ENCODE peak calls at places on chromosomes 3 and 15, in four cellular contexts. One of them, this sample, is unnamed. For H3K4me1, the result is how much of the 10 kb centered on the place peaks cover.

GRCh38 chr15:76235186-76235826 is 76.0 kb downstream of the ETFA start:
- DNase-seq in uterus: no peak
- DNase-seq in Peyer's patch: no peak
- DNase-seq in breast epithelium: no peak
- DNase-seq in this sample: no peak

GRCh38 chr3:140160553-140160952 is 225.6 kb downstream of the CLSTN2 start:
- DNase-seq in breast epithelium: no peak
- DNase-seq in uterus: no peak
- DNase-seq in Peyer's patch: no peak
- DNase-seq in this sample: no peak

GRCh38 chr3:31953091-31953490 is 28.0 kb downstream of the OSBPL10 start:
- DNase-seq in breast epithelium: no peak
- DNase-seq in Peyer's patch: peak
- DNase-seq in uterus: no peak
- DNase-seq in this sample: no peak

GRCh38 chr3:14275962-14276909 is 97.6 kb downstream of the LSM3 start:
- DNase-seq in Peyer's patch: no peak
- DNase-seq in uterus: no peak
- DNase-seq in breast epithelium: no peak
- DNase-seq in this sample: peak

GRCh38 chr15:47404877-47405276 is 312.4 kb upstream of the SEMA6D start:
- DNase-seq in uterus: no peak
- DNase-seq in breast epithelium: no peak
- DNase-seq in Peyer's patch: no peak
- DNase-seq in this sample: no peak

GRCh38 chr3:59017617-59017984 is 32.2 kb downstream of the CFAP20DC start:
- DNase-seq in uterus: no peak
- DNase-seq in Peyer's patch: no peak
- DNase-seq in breast epithelium: no peak
- DNase-seq in this sample: no peak

GRCh38 chr15:69074011-69074842 is 59.7 kb downstream of the NOX5 start:
- DNase-seq in Peyer's patch: peak
- DNase-seq in uterus: peak
- DNase-seq in breast epithelium: peak
- DNase-seq in this sample: peak

GRCh38 chr3:196287066-196287404 is 491 bp downstream of the PCYT1A start:
- DNase-seq in breast epithelium: no peak
- DNase-seq in Peyer's patch: no peak
- DNase-seq in uterus: peak
- DNase-seq in this sample: no peak

GRCh38 chr3:114290911-114291901 is 2.6 kb upstream of the TIGIT start:
- DNase-seq in uterus: peak
- DNase-seq in Peyer's patch: peak
- DNase-seq in breast epithelium: peak
- DNase-seq in this sample: peak

GRCh38 chr3:108342829-108343478 is 46.6 kb downstream of the HHLA2 start:
- DNase-seq in Peyer's patch: no peak
- DNase-seq in uterus: no peak
- DNase-seq in breast epithelium: no peak
- DNase-seq in this sample: no peak

GRCh38 chr15:66275352-66275751 is 18.0 kb upstream of the DIS3L start:
- DNase-seq in uterus: no peak
- DNase-seq in breast epithelium: no peak
- DNase-seq in Peyer's patch: no peak
- DNase-seq in this sample: no peak

DNA sequence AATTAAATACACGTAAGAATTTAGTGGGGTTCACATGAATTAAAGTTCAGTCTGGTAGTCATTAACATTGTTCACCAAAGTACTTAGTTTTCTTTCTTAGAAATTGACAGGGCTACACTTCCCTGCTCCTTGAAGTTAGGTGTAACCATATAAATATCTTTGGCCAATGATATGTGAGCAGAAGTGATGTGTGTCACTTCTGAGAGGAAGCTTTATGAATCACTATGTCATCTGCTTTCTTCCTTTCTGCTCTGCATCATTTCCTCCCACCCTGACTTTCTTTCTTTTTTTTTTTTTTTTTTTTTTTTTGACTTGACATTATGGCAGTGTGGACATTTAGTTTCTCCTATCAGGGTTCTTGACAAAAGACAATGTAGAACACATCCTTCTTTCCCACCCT is 156.2 kb upstream of the COL8A1 start:
- DNase-seq in Peyer's patch: no peak
- DNase-seq in uterus: no peak
- DNase-seq in breast epithelium: no peak
- DNase-seq in this sample: no peak
- H3K4me1 ChIP-seq in Peyer's patch: under half
- H3K4me1 ChIP-seq in uterus: under half
- H3K4me1 ChIP-seq in breast epithelium: under half
- H3K4me1 ChIP-seq in this sample: under half

GRCh38 chr15:43553021-43553420 is 35.6 kb downstream of the MAP1A start:
- DNase-seq in uterus: no peak
- DNase-seq in breast epithelium: no peak
- DNase-seq in Peyer's patch: no peak
- DNase-seq in this sample: no peak

GRCh38 chr15:43545426-43545825 is 28.0 kb downstream of the MAP1A start:
- DNase-seq in uterus: no peak
- DNase-seq in Peyer's patch: no peak
- DNase-seq in breast epithelium: no peak
- DNase-seq in this sample: no peak

GRCh38 chr15:43552261-43552660 is 34.9 kb downstream of the MAP1A start:
- DNase-seq in Peyer's patch: no peak
- DNase-seq in breast epithelium: no peak
- DNase-seq in uterus: no peak
- DNase-seq in this sample: no peak

GRCh38 chr15:43547539-43547938 is 30.1 kb downstream of the MAP1A start:
- DNase-seq in Peyer's patch: no peak
- DNase-seq in uterus: no peak
- DNase-seq in breast epithelium: no peak
- DNase-seq in this sample: no peak

GRCh38 chr15:43550527-43551363 is 33.3 kb downstream of the MAP1A start:
- DNase-seq in Peyer's patch: no peak
- DNase-seq in breast epithelium: no peak
- DNase-seq in uterus: no peak
- DNase-seq in this sample: no peak
- H3K4me3 ChIP-seq in Peyer's patch: no peak
- H3K4me3 ChIP-seq in breast epithelium: no peak
- H3K4me3 ChIP-seq in uterus: no peak
- H3K4me3 ChIP-seq in this sample: no peak

GRCh38 chr3:42300778-42301177 is 34.8 kb upstream of the CCK start:
- DNase-seq in breast epithelium: no peak
- DNase-seq in uterus: no peak
- DNase-seq in Peyer's patch: no peak
- DNase-seq in this sample: no peak

GRCh38 chr3:42301446-42302175 is 35.6 kb upstream of the CCK start:
- DNase-seq in Peyer's patch: no peak
- DNase-seq in uterus: no peak
- DNase-seq in breast epithelium: no peak
- DNase-seq in this sample: no peak

GRCh38 chr3:42308651-42309050 is 42.7 kb upstream of the CCK start:
- DNase-seq in breast epithelium: no peak
- DNase-seq in uterus: no peak
- DNase-seq in Peyer's patch: no peak
- DNase-seq in this sample: no peak

GRCh38 chr3:42302924-42303634 is 37.1 kb upstream of the CCK start:
- DNase-seq in breast epithelium: no peak
- DNase-seq in uterus: no peak
- DNase-seq in Peyer's patch: no peak
- DNase-seq in this sample: no peak

GRCh38 chr3:42306499-42306898 is 40.5 kb upstream of the CCK start:
- DNase-seq in breast epithelium: no peak
- DNase-seq in Peyer's patch: no peak
- DNase-seq in uterus: no peak
- DNase-seq in this sample: no peak
- TF ChIP-seq CTCF in breast epithelium: no peak
- TF ChIP-seq CTCF in Peyer's patch: no peak
- TF ChIP-seq CTCF in uterus: no peak
- TF ChIP-seq CTCF in this sample: no peak

GRCh38 chr3:157532529-157533297 is 29.5 kb upstream of the VEPH1 start:
- DNase-seq in breast epithelium: no peak
- DNase-seq in uterus: no peak
- DNase-seq in Peyer's patch: no peak
- DNase-seq in this sample: no peak
- H3K4me1 ChIP-seq in breast epithelium: under half
- H3K4me1 ChIP-seq in uterus: under half
- H3K4me1 ChIP-seq in Peyer's patch: under half
- H3K4me1 ChIP-seq in this sample: under half

GRCh38 chr15:50210462-50211264 is 28.7 kb downstream of the SLC27A2 start:
- DNase-seq in uterus: no peak
- DNase-seq in Peyer's patch: peak
- DNase-seq in breast epithelium: no peak
- DNase-seq in this sample: no peak
- H3K4me3 ChIP-seq in uterus: no peak
- H3K4me3 ChIP-seq in Peyer's patch: no peak
- H3K4me3 ChIP-seq in breast epithelium: no peak
- H3K4me3 ChIP-seq in this sample: no peak

DNA sequence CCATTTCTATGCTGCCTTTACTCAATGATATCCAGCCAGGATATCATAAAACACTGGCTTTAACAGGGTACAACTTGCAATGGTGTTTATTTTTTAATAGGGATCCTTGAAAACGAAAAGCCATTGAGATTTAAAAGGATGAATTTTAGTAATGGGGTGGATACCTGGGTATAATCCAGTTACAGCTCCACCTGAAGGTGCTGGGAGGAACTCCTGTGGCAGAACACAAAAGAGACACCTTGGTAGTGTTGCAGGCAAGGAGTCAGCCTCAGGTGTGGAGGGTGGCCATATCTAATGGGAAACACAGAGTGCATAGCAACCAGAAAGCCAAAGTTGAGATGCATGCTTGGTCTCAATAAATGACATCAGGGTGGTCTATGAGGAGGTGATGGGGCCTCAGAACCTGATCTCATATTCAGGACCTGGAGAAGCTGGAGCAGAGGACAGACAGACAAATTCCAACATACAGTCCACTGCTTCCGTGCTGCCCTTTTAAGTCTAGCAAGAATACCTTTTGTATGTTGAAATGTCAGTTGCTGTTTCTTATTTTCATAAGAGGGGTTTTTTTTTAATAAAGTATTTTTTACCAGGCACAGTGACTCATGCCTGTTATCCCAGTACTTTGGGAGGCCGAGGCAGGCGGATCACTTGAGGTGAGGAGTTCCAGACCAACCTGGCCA is 12.0 kb upstream of the PAQR9 start:
- DNase-seq in Peyer's patch: no peak
- DNase-seq in breast epithelium: no peak
- DNase-seq in uterus: no peak
- DNase-seq in this sample: no peak
- TF ChIP-seq CTCF in Peyer's patch: no peak
- TF ChIP-seq CTCF in breast epithelium: no peak
- TF ChIP-seq CTCF in uterus: no peak
- TF ChIP-seq CTCF in this sample: no peak

GRCh38 chr3:188294823-188295487 is 141.0 kb downstream of the LPP start:
- DNase-seq in Peyer's patch: no peak
- DNase-seq in breast epithelium: peak
- DNase-seq in uterus: no peak
- DNase-seq in this sample: peak

GRCh38 chr3:188296761-188297689 is 143.1 kb downstream of the LPP start:
- DNase-seq in uterus: peak
- DNase-seq in Peyer's patch: peak
- DNase-seq in breast epithelium: no peak
- DNase-seq in this sample: no peak

GRCh38 chr3:188292827-188293226 is 138.9 kb downstream of the LPP start:
- DNase-seq in Peyer's patch: no peak
- DNase-seq in uterus: no peak
- DNase-seq in breast epithelium: no peak
- DNase-seq in this sample: no peak

GRCh38 chr3:188295876-188296275 is 141.9 kb downstream of the LPP start:
- DNase-seq in breast epithelium: no peak
- DNase-seq in Peyer's patch: no peak
- DNase-seq in uterus: no peak
- DNase-seq in this sample: no peak

GRCh38 chr3:188294113-188294512 is 140.2 kb downstream of the LPP start:
- DNase-seq in uterus: no peak
- DNase-seq in Peyer's patch: no peak
- DNase-seq in breast epithelium: no peak
- DNase-seq in this sample: no peak
- H3K4me1 ChIP-seq in uterus: under half
- H3K4me1 ChIP-seq in Peyer's patch: under half
- H3K4me1 ChIP-seq in breast epithelium: under half
- H3K4me1 ChIP-seq in this sample: under half

GRCh38 chr15:41893422-41894250 is at the start of gene SPTBN5:
- DNase-seq in breast epithelium: peak
- DNase-seq in Peyer's patch: no peak
- DNase-seq in uterus: no peak
- DNase-seq in this sample: no peak
- H3K4me3 ChIP-seq in breast epithelium: peak
- H3K4me3 ChIP-seq in Peyer's patch: no peak
- H3K4me3 ChIP-seq in uterus: no peak
- H3K4me3 ChIP-seq in this sample: no peak

GRCh38 chr15:31366169-31366734 is 39.6 kb downstream of the KLF13 start:
- DNase-seq in uterus: peak
- DNase-seq in breast epithelium: peak
- DNase-seq in Peyer's patch: peak
- DNase-seq in this sample: peak

GRCh38 chr15:31367021-31367729 is 40.5 kb downstream of the KLF13 start:
- DNase-seq in Peyer's patch: peak
- DNase-seq in uterus: no peak
- DNase-seq in breast epithelium: no peak
- DNase-seq in this sample: no peak

GRCh38 chr15:31365032-31365654 is 38.5 kb downstream of the KLF13 start:
- DNase-seq in breast epithelium: no peak
- DNase-seq in Peyer's patch: no peak
- DNase-seq in uterus: no peak
- DNase-seq in this sample: no peak

GRCh38 chr15:31364301-31365031 is 37.8 kb downstream of the KLF13 start:
- DNase-seq in Peyer's patch: peak
- DNase-seq in uterus: no peak
- DNase-seq in breast epithelium: no peak
- DNase-seq in this sample: no peak

GRCh38 chr15:31365655-31366127 is 39.1 kb downstream of the KLF13 start:
- DNase-seq in breast epithelium: peak
- DNase-seq in uterus: peak
- DNase-seq in Peyer's patch: peak
- DNase-seq in this sample: peak
- TF ChIP-seq CTCF in breast epithelium: no peak
- TF ChIP-seq CTCF in uterus: peak
- TF ChIP-seq CTCF in Peyer's patch: peak
- TF ChIP-seq CTCF in this sample: peak

This sample was measured in ovary.